ENCODE peak calls at places on chromosomes 12 and 14, in nine cellular contexts. W, M, R, G, D, B, S, U and A are unnamed samples.

GRCh38 chr14:77746064-77746463 is 14.9 kb downstream of the SNW1 start:
- DNase-seq in U (no peak), R (no peak), G (no peak), M (no peak), S (no peak), W (no peak), B (no peak), D (no peak), A (peak; percentile 42)

GRCh38 chr14:37544407-37544806 is 50.6 kb downstream of the FOXA1 start:
- DNase-seq in R (no peak), S (no peak), U (no peak), B (peak; percentile 20), M (no peak), G (no peak), D (no peak), W (no peak), A (no peak)

GRCh38 chr14:67486890-67487289 is 1.6 kb downstream of the TMEM229B start:
- DNase-seq in R (no peak), D (no peak), S (no peak), M (no peak), U (no peak), B (no peak), W (no peak), G (no peak), A (no peak)

GRCh38 chr12:131091976-131092691 is 138.4 kb downstream of the ADGRD1 start:
- DNase-seq in B (no peak), S (no peak), M (no peak), R (no peak), G (no peak), D (no peak), U (no peak), W (no peak), A (peak; percentile 55)

GRCh38 chr12:42584539-42585174 is 4.9 kb downstream of the PRICKLE1 start:
- DNase-seq in M (no peak), U (no peak), G (no peak), R (no peak), W (no peak), S (no peak), D (no peak), B (no peak), A (peak; percentile 59)

GRCh38 chr12:41605528-41606295 is 417.6 kb downstream of the PDZRN4 start:
- DNase-seq in U (no peak), G (no peak), W (peak; percentile 49), S (no peak), B (no peak), D (no peak), M (no peak), R (no peak), A (no peak)

GRCh38 chr14:69868363-69868963 is 10.8 kb upstream of the SMOC1 start:
- DNase-seq in R (no peak), G (no peak), B (no peak), M (no peak), W (no peak), U (no peak), D (no peak), S (peak; percentile 4), A (no peak)

GRCh38 chr12:111761706-111762105 is 5.0 kb upstream of the ALDH2 start:
- DNase-seq in W (no peak), M (no peak), G (no peak), R (no peak), U (no peak), S (no peak), D (no peak), B (no peak), A (no peak)

GRCh38 chr14:78164226-78164853 is 5.8 kb upstream of the NRXN3 start:
- DNase-seq in S (peak; percentile 51), W (no peak), G (no peak), D (peak; percentile 57), M (no peak), B (peak; percentile 50), U (no peak), R (no peak), A (no peak)

GRCh38 chr14:51616724-51617409 is 34.8 kb upstream of the FRMD6 start:
- DNase-seq in U (no peak), D (no peak), S (no peak), B (peak; percentile 81), R (peak; percentile 45), W (peak; percentile 73), G (peak; percentile 89), M (no peak), A (no peak)

GRCh38 chr12:100434177-100434576 is 39.5 kb upstream of the NR1H4 start:
- DNase-seq in M (no peak), R (no peak), W (no peak), U (no peak), B (no peak), G (no peak), S (no peak), D (no peak), A (no peak)

GRCh38 chr14:100673085-100673806 is 53.4 kb upstream of the DLK1 start:
- DNase-seq in R (no peak), G (no peak), B (no peak), W (peak; percentile 74), S (no peak), D (no peak), U (no peak), M (no peak), A (no peak)

GRCh38 chr12:71871116-71871515 is 31.6 kb downstream of the TBC1D15 start:
- DNase-seq in M (no peak), B (peak; percentile 42), S (no peak), D (no peak), W (no peak), R (no peak), U (no peak), G (peak; percentile 74), A (no peak)

GRCh38 chr12:11702959-11703358 is 53.5 kb downstream of the ETV6 start:
- DNase-seq in M (no peak), G (no peak), S (no peak), R (no peak), W (no peak), B (no peak), D (no peak), U (no peak), A (no peak)

GRCh38 chr12:74782086-74782485 is 244.5 kb downstream of the ATXN7L3B start:
- DNase-seq in W (no peak), S (no peak), M (no peak), U (no peak), G (no peak), R (no peak), B (no peak), D (no peak), A (no peak)

GRCh38 chr14:100294213-100294962 is 11.9 kb downstream of the SLC25A29 start:
- DNase-seq in D (peak; percentile 51), S (no peak), B (no peak), G (no peak), U (no peak), M (no peak), R (no peak), W (no peak), A (peak; percentile 93)

GRCh38 chr12:81231574-81232368 is 153.9 kb downstream of the ACSS3 start:
- DNase-seq in R (no peak), U (no peak), B (no peak), M (no peak), S (no peak), W (no peak), D (no peak), G (no peak), A (no peak)

GRCh38 chr14:21109377-21110260 is 8.8 kb downstream of the TMEM253 start:
- DNase-seq in G (no peak), W (no peak), D (no peak), S (no peak), B (peak; percentile 78), R (no peak), U (no peak), M (no peak), A (no peak)

GRCh38 chr14:69877492-69877891 is 1.7 kb upstream of the SMOC1 start:
- DNase-seq in U (no peak), G (peak; percentile 71), M (no peak), R (no peak), B (peak; percentile 60), D (peak; percentile 8), W (peak; percentile 1), S (peak; percentile 3), A (peak; percentile 92)

GRCh38 chr14:76644875-76645518 is 116.3 kb upstream of the VASH1 start:
- DNase-seq in U (no peak), M (no peak), B (peak; percentile 51), S (peak; percentile 50), R (no peak), D (peak; percentile 49), G (peak; percentile 28), W (no peak), A (peak; percentile 56)

GRCh38 chr12:46370792-46371717 is 1.5 kb downstream of the SLC38A2 start:
- DNase-seq in R (peak; percentile 94), B (peak; percentile 78), W (peak; percentile 79), G (peak; percentile 85), S (peak; percentile 93), D (peak; percentile 93), M (peak; percentile 87), U (peak; percentile 81), A (peak; percentile 95)

GRCh38 chr14:28719130-28719529 is 47.5 kb upstream of the FOXG1 start:
- DNase-seq in W (no peak), M (no peak), U (no peak), S (no peak), G (no peak), R (no peak), B (peak; percentile 64), D (no peak), A (no peak)